ENCODE peak calls at places on chromosomes 1 and 21, in seven cellular contexts. J is left cardiac atrium; O is AG09309; F is activated CD4-positive, alpha-beta T cell treated with anti-CD3 and anti-CD28 coated beads for 24 hours; A is IMR-90; I is mucosa of gallbladder; L is NCI-H1105. H is an unnamed sample.

GRCh38 chr1:221411283-221411682 is 330.6 kb downstream of the DUSP10 start:
- DNase-seq in L (no peak), I (no peak), O (no peak), F (no peak), A (no peak), J (no peak), H (no peak)

GRCh38 chr1:223007250-223007649 is 135.8 kb downstream of the TLR5 start:
- DNase-seq in O (no peak), F (no peak), J (no peak), A (no peak), L (no peak), I (no peak), H (no peak)

GRCh38 chr1:72282690-72283203 is 408 bp upstream of the NEGR1 start:
- DNase-seq in A (peak), J (peak), L (peak), F (peak), O (peak), I (peak), H (peak)

GRCh38 chr21:25330266-25330665 is 277.0 kb downstream of the MRPL39 start:
- DNase-seq in J (no peak), O (no peak), I (no peak), A (peak), F (no peak), L (no peak), H (no peak)

GRCh38 chr1:36223373-36223995 is 759 bp upstream of the THRAP3 start:
- DNase-seq in J (no peak), F (no peak), L (no peak), I (no peak), A (peak), O (peak), H (peak)

GRCh38 chr1:4664601-4665000 is 10.2 kb downstream of the AJAP1 start:
- DNase-seq in A (no peak), I (no peak), L (no peak), J (no peak), F (no peak), O (no peak), H (no peak)

GRCh38 chr1:84689514-84690396 is 506 bp downstream of the SSX2IP start:
- DNase-seq in L (peak), I (peak), O (no peak), J (peak), A (peak), F (peak), H (no peak)

GRCh38 chr1:180791806-180792205 is 120.9 kb upstream of the KIAA1614 start:
- DNase-seq in I (no peak), A (peak), J (no peak), L (no peak), O (no peak), F (no peak), H (no peak)

GRCh38 chr1:192805832-192806323 is 3.0 kb upstream of the RGS2 start:
- DNase-seq in F (no peak), I (peak), J (no peak), L (no peak), A (peak), O (peak), H (peak)

GRCh38 chr1:59976194-59977074 is 49.9 kb upstream of the CYP2J2 start:
- DNase-seq in J (peak), A (peak), O (no peak), F (peak), I (peak), L (peak), H (peak)

GRCh38 chr1:206893380-206893779 is 3.9 kb upstream of the IL24 start:
- DNase-seq in J (no peak), F (no peak), O (no peak), A (no peak), I (no peak), L (no peak), H (no peak)

GRCh38 chr21:43369596-43370090 is 57.3 kb downstream of the SIK1 start:
- DNase-seq in O (no peak), J (no peak), F (no peak), L (no peak), I (no peak), A (no peak), H (no peak)

GRCh38 chr1:231242516-231243198 is 1.6 kb downstream of the GNPAT start:
- DNase-seq in L (no peak), A (peak), J (no peak), F (no peak), O (no peak), I (no peak), H (no peak)

GRCh38 chr1:203390298-203390697 is 39.4 kb upstream of the FMOD start:
- DNase-seq in L (no peak), O (no peak), A (no peak), J (no peak), I (no peak), F (no peak), H (no peak)

GRCh38 chr1:210685295-210685650 is 356.6 kb downstream of the HHAT start:
- DNase-seq in L (no peak), J (no peak), O (no peak), I (no peak), A (no peak), F (no peak), H (no peak)

GRCh38 chr1:116870322-116870721 is 39.4 kb upstream of the PTGFRN start:
- DNase-seq in O (no peak), I (peak), J (no peak), F (no peak), A (no peak), L (no peak), H (no peak)

GRCh38 chr1:204286841-204287387 is 72.8 kb downstream of the PLEKHA6 start:
- DNase-seq in O (no peak), A (no peak), I (peak), L (no peak), J (no peak), F (peak), H (peak)

GRCh38 chr1:190484045-190484444 is 6.4 kb upstream of the BRINP3 start:
- DNase-seq in J (no peak), L (no peak), I (no peak), O (no peak), A (no peak), F (no peak), H (no peak)

GRCh38 chr1:227926216-227926791 is 21.4 kb downstream of the WNT9A start:
- DNase-seq in L (no peak), F (no peak), A (no peak), O (no peak), I (no peak), J (peak), H (no peak)

GRCh38 chr1:236282159-236282716 is 480 bp upstream of the ERO1B start:
- DNase-seq in I (peak), O (no peak), L (no peak), F (peak), A (no peak), J (no peak), H (no peak)

GRCh38 chr1:212355230-212355969 is 59.3 kb downstream of the PACC1 start:
- DNase-seq in F (no peak), J (no peak), O (no peak), L (no peak), A (peak), I (no peak), H (no peak)

GRCh38 chr1:204975568-204976235 is 67.3 kb upstream of the CNTN2 start:
- DNase-seq in O (no peak), L (no peak), A (peak), I (peak), J (peak), F (peak), H (no peak)

GRCh38 chr21:37605006-37605405 is 238.4 kb downstream of the DYRK1A start:
- DNase-seq in F (no peak), J (no peak), A (no peak), O (no peak), I (no peak), L (no peak), H (no peak)

GRCh38 chr1:156914440-156914856 is 6.0 kb upstream of the LRRC71 start:
- DNase-seq in L (no peak), F (no peak), I (no peak), O (no peak), J (no peak), A (peak), H (no peak)

GRCh38 chr1:5850503-5850902 is 141.7 kb downstream of the NPHP4 start:
- DNase-seq in L (no peak), O (no peak), F (no peak), J (no peak), I (no peak), A (peak), H (no peak)

GRCh38 chr1:107993920-107994319 is 28.9 kb upstream of the VAV3 start:
- DNase-seq in I (peak), A (no peak), L (no peak), F (no peak), J (no peak), O (no peak), H (no peak)

GRCh38 chr1:119674110-119674509 is 26.0 kb upstream of the ZNF697 start:
- DNase-seq in L (no peak), A (peak), F (no peak), J (no peak), O (no peak), I (no peak), H (no peak)

GRCh38 chr1:168341576-168341975 is 60.9 kb downstream of the TBX19 start:
- DNase-seq in J (no peak), O (peak), F (no peak), A (peak), I (no peak), L (no peak), H (no peak)

GRCh38 chr21:45393833-45394638 is 10.9 kb upstream of the COL18A1 start:
- DNase-seq in L (no peak), I (no peak), F (no peak), J (no peak), A (no peak), O (no peak), H (no peak)

GRCh38 chr1:115261511-115261910 is 76.5 kb downstream of the NGF start:
- DNase-seq in F (no peak), L (no peak), I (no peak), A (no peak), J (no peak), O (no peak), H (no peak)

GRCh38 chr1:117820694-117821381 is 108.6 kb downstream of the GDAP2 start:
- DNase-seq in I (no peak), J (no peak), L (no peak), O (no peak), F (no peak), A (peak), H (no peak)

GRCh38 chr1:18934205-18935000 is 22.1 kb downstream of the IFFO2 start:
- DNase-seq in L (no peak), O (no peak), F (no peak), J (no peak), I (no peak), A (no peak), H (no peak)

GRCh38 chr1:15724949-15725880 is 10.8 kb upstream of the SLC25A34 start:
- DNase-seq in A (no peak), L (no peak), F (no peak), O (no peak), I (no peak), J (no peak), H (no peak)

GRCh38 chr1:205658943-205659581 is 21.2 kb downstream of the SLC45A3 start:
- DNase-seq in J (peak), I (peak), O (no peak), L (peak), A (peak), F (peak), H (peak)

GRCh38 chr1:21220815-21221214 is 44.1 kb upstream of the EIF4G3 start:
- DNase-seq in L (peak), J (no peak), A (peak), O (no peak), F (no peak), I (no peak), H (no peak)

GRCh38 chr1:204169871-204170270 is 3.7 kb upstream of the REN start:
- DNase-seq in F (no peak), A (no peak), I (no peak), J (no peak), O (no peak), L (no peak), H (no peak)

GRCh38 chr1:184860535-184860934 is 105.9 kb upstream of the EDEM3 start:
- DNase-seq in O (no peak), I (no peak), A (no peak), F (no peak), J (no peak), L (no peak), H (no peak)

GRCh38 chr1:86542626-86543025 is 4.3 kb upstream of the CLCA4 start:
- DNase-seq in J (no peak), F (no peak), L (no peak), A (no peak), I (no peak), O (no peak), H (no peak)

GRCh38 chr1:85584264-85584781 is 3.8 kb downstream of the CCN1 start:
- DNase-seq in A (peak), J (no peak), F (no peak), I (no peak), L (no peak), O (peak), H (no peak)